ENCODE peak calls at places on chromosomes 4 and X, in four cellular contexts. I, C, M and W are unnamed samples.
A peak's percentile ranks its signal among the peaks of the same experiment; 100 is the strongest.

GRCh38 chr4:4848540-4848939 is 10.9 kb upstream of the MSX1 start:
- DNase-seq in C (no peak), I (no peak), M (no peak), W (no peak)

GRCh38 chr4:2806392-2807355 is 13.8 kb downstream of the SH3BP2 start:
- DNase-seq in I (peak; percentile 91), M (peak; percentile 76), C (peak; percentile 77), W (peak; percentile 60)

GRCh38 chr4:126778348-126778747 is 854.4 kb upstream of the INTU start:
- DNase-seq in M (no peak), C (no peak), I (no peak), W (no peak)

GRCh38 chr4:124386648-124387047 is 325.9 kb downstream of the ANKRD50 start:
- DNase-seq in M (no peak), I (no peak), C (no peak), W (no peak)

GRCh38 chrX:54540289-54540688 is 10.3 kb downstream of the GNL3L start:
- DNase-seq in M (no peak), C (no peak), I (no peak), W (peak; percentile 16)

GRCh38 chrX:107601326-107601725 is 27.0 kb upstream of the PRPS1 start:
- DNase-seq in I (no peak), C (no peak), M (no peak), W (no peak)

GRCh38 chr4:4852591-4853362 is 6.7 kb upstream of the MSX1 start:
- DNase-seq in I (peak; percentile 35), C (no peak), M (no peak), W (peak; percentile 74)

GRCh38 chr4:48173055-48173991 is 39.3 kb upstream of the TXK start:
- DNase-seq in M (no peak), I (no peak), C (no peak), W (peak; percentile 16)

GRCh38 chr4:19455196-19455595 is 796.5 kb upstream of the SLIT2 start:
- DNase-seq in I (no peak), C (no peak), M (no peak), W (no peak)

GRCh38 chr4:14143892-14144291 is 516.4 kb upstream of the BOD1L1 start:
- DNase-seq in C (no peak), I (no peak), M (no peak), W (no peak)

GRCh38 chr4:84403656-84404055 is 95.4 kb downstream of the NKX6-1 start:
- DNase-seq in C (no peak), I (no peak), M (no peak), W (no peak)

GRCh38 chrX:42025861-42026260 is 102.5 kb upstream of the CASK start:
- DNase-seq in C (no peak), I (no peak), M (no peak), W (no peak)

GRCh38 chrX:15366507-15367352 is 17.5 kb downstream of the VEGFD start:
- DNase-seq in M (no peak), I (no peak), C (no peak), W (no peak)

GRCh38 chr4:168153596-168154440 is 61.5 kb downstream of the ANXA10 start:
- DNase-seq in C (peak; percentile 73), M (peak; percentile 70), I (peak; percentile 85), W (peak; percentile 43)

GRCh38 chr4:37381040-37381668 is 136.6 kb downstream of the NWD2 start:
- DNase-seq in C (no peak), I (no peak), M (no peak), W (no peak)

GRCh38 chr4:26899991-26900390 is 39.4 kb downstream of the STIM2 start:
- DNase-seq in M (no peak), C (no peak), I (no peak), W (no peak)

GRCh38 chr4:181971973-181972372 is 271.2 kb upstream of the TENM3 start:
- DNase-seq in M (no peak), I (no peak), C (no peak), W (no peak)

GRCh38 chr4:86334020-86334750 is 25.7 kb downstream of the MAPK10 start:
- DNase-seq in I (no peak), M (no peak), C (no peak), W (peak; percentile 21)

GRCh38 chr4:113979157-113979972 is at the start of gene ARSJ:
- DNase-seq in M (no peak), C (peak; percentile 62), I (peak; percentile 56), W (peak; percentile 66)

GRCh38 chr4:5751918-5752802 is 41.2 kb downstream of the EVC start:
- DNase-seq in C (no peak), I (no peak), M (no peak), W (no peak)

GRCh38 chr4:158410272-158410671 is 111.4 kb upstream of the RXFP1 start:
- DNase-seq in I (no peak), C (no peak), M (no peak), W (no peak)

DNA sequence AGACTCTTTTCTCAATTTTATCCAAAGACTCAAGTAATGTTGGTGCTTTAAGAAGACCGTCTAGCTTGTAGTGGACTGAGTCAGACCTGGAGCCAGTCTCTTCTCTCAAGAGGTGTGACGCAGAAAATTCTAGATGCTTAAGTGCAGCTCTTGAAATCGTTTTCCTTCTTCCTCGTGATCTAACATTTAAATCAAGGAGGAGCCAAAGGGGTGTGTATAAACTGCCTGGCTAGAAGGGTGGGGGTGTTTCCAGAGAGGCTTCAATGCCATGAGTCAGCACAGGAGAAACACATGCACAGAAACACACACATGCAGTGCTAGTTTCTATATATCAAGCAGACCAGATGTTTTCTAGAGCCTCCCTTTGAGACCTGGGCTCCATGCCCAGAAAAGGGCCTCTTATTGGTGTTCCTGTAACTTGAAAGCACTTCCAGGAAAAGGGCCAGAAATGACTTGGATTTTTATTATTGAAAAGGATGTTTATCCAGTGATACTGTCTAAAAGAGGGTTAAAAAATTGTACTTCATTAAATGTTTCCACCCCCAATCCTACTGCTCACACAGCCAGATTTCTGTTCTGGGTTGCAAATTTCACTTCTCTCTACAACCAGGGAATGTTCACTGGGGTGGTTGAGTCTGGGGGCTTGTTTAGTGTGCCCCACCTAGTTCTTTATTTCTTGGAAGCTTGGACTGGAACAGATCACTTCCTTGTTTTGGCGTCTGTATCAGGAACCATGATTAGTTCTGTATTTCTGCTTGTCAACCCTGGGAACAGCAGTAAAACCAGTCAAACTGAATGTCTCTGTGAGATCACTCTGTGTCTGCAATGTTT is at the start of gene CLIC2:
- DNase-seq in I (peak; percentile 31), M (peak; percentile 12), C (no peak), W (peak; percentile 27)
- TF ChIP-seq POLR2A in I (no peak), M (no peak), C (no peak), W (no peak)

DNA sequence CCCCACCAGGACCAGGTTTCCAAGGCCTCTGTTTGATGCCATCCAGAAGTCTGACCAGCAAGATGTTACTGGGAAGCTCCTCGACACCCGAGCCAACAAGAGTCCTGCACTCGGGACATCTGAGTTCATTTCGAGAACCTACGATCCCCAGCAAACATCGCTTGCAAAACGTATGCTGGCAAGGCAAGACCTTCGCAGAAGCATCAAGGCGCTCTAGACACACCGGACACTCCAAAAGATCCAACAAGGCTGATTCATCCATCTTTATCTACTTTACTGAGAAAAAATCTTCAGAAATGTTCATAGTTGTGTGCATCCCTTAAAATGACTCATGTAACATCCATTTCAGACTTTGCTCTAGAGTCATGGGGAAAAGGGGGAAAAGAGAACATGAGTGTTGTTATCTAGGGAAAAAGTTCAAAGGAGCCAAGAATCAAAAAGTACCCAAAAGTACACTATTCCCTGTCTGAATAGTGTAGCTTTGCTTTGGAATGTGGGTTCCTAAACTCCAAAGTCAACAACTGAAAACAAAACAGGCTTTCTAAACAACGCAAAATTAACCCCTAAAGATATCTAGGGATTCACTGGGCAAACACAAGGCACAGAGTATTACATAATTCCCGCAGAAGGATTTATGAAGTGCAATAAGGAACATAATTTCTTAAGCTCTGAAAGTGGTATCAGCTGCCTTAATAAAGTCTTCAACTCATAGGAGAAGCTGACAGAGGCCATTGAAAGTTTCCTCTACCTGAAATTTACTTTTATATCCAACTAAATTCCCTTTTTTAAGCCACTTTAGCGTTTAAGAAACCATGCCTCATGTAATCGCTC is 1.6 kb downstream of the SH3RF1 start:
- DNase-seq in I (no peak), M (no peak), C (peak; percentile 20), W (no peak)
- H3K4me1 ChIP-seq in I (peaks cover 71% of the 10 kb centered on the region), M (peaks cover 69% of the 10 kb centered on the region), C (no peaks in the 10 kb centered on the region), W (peaks cover 6% of the 10 kb centered on the region)

GRCh38 chrX:37722595-37722994 is 37.0 kb downstream of the XK start:
- DNase-seq in I (no peak), C (no peak), M (no peak), W (no peak)
- TF ChIP-seq POLR2A in I (no peak), C (no peak), M (no peak), W (no peak)

GRCh38 chr4:7843831-7844230 is 95.8 kb downstream of the AFAP1 start:
- DNase-seq in C (no peak), M (no peak), I (no peak), W (no peak)
- H3K4me1 ChIP-seq in C (no peaks in the 10 kb centered on the region), M (peaks cover 55% of the 10 kb centered on the region), I (peaks cover 23% of the 10 kb centered on the region), W (peaks cover 18% of the 10 kb centered on the region)